ENCODE peak calls at places on chromosomes 1 and 21, in six cellular contexts. V, W, A, K, F and M are unnamed samples. For H3K4me1, the result is how much of the 10 kb centered on the place peaks cover.

GRCh38 chr1:228307218-228308023 is 99.2 kb downstream of the TRIM11 start:
- DNase-seq in V (no peak), F (no peak), W (no peak), A (no peak), K (no peak), M (no peak)

GRCh38 chr1:205237526-205238484 is 10.1 kb downstream of the TMCC2 start:
- DNase-seq in F (no peak), W (no peak), V (no peak), K (no peak), A (no peak), M (no peak)

GRCh38 chr1:115717541-115717940 is 51.0 kb downstream of the CASQ2 start:
- DNase-seq in A (peak), K (no peak), V (peak), W (peak), F (no peak), M (peak)

GRCh38 chr1:67937651-67938050 is 104.4 kb upstream of the GNG12 start:
- DNase-seq in F (no peak), K (no peak), A (no peak), W (peak), V (no peak), M (no peak)

GRCh38 chr1:209557216-209557615 is 26.3 kb upstream of the CAMK1G start:
- DNase-seq in K (no peak), F (no peak), W (no peak), V (no peak), A (no peak), M (no peak)

GRCh38 chr1:223056802-223057201 is 86.2 kb downstream of the TLR5 start:
- DNase-seq in K (no peak), A (no peak), W (no peak), F (no peak), V (no peak), M (no peak)

GRCh38 chr1:31476891-31477846 is 64.2 kb downstream of the SERINC2 start:
- DNase-seq in A (no peak), K (no peak), F (no peak), V (no peak), W (no peak), M (no peak)

GRCh38 chr21:37704751-37705150 is 211.5 kb downstream of the KCNJ6 start:
- DNase-seq in A (no peak), K (no peak), V (no peak), W (no peak), F (no peak), M (no peak)

GRCh38 chr1:107933736-107934135 is 31.2 kb downstream of the VAV3 start:
- DNase-seq in F (no peak), V (no peak), A (no peak), W (no peak), K (no peak), M (no peak)

GRCh38 chr1:206754011-206754410 is 16.6 kb upstream of the IL19 start:
- DNase-seq in W (peak), A (no peak), F (no peak), V (no peak), K (no peak), M (no peak)

GRCh38 chr1:15410223-15410883 is 665 bp downstream of the EFHD2 start:
- DNase-seq in V (no peak), A (no peak), K (no peak), F (peak), W (no peak), M (no peak)

GRCh38 chr1:65420590-65421340 is at the start of the genes LEPR and LEPROT:
- DNase-seq in V (no peak), K (peak), F (no peak), W (peak), A (no peak), M (no peak)

GRCh38 chr1:196178083-196178635 is 430.1 kb downstream of the KCNT2 start:
- DNase-seq in A (no peak), K (no peak), V (no peak), F (no peak), W (peak), M (no peak)

GRCh38 chr1:225361176-225361575 is 66.7 kb downstream of the LBR start:
- DNase-seq in V (no peak), A (no peak), F (no peak), K (no peak), W (no peak), M (no peak)

GRCh38 chr1:25845664-25846063 is 13.6 kb downstream of the AUNIP start:
- DNase-seq in W (no peak), F (no peak), A (no peak), K (no peak), V (no peak), M (no peak)

GRCh38 chr21:42164064-42164789 is 54.7 kb upstream of the ABCG1 start:
- DNase-seq in A (peak), K (peak), V (peak), F (peak), W (no peak), M (peak)

GRCh38 chr1:59686170-59686569 is 128.6 kb upstream of the HOOK1 start:
- DNase-seq in A (no peak), W (no peak), V (no peak), K (no peak), F (no peak), M (no peak)

GRCh38 chr1:47477595-47478080 is 39.8 kb downstream of the FOXD2 start:
- DNase-seq in W (no peak), F (no peak), V (no peak), K (no peak), A (no peak), M (no peak)

GRCh38 chr1:223276029-223276428 is 87.9 kb downstream of the SUSD4 start:
- DNase-seq in V (no peak), A (no peak), F (no peak), W (no peak), K (no peak), M (no peak)

DNA sequence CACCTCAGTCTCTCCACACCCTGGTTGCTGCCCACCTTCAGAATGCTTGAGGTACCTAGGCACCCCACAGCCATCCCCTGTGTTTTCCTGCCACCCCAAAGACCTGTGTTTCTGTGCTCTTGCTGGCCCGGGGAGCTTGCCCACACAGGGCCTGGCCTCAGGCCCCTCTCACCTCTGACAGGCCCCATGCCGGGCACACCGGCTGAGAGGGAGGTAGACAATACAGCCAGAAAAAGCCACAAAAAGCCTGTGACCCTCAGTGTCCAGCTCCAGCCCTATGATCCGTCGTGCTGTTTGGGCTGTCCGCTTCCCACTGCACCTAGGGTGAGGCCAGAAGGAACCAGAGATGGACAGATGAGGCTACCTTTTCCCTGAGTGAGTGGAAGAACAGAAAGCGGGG is 11.4 kb downstream of the SEMA6C start:
- DNase-seq in W (no peak), F (no peak), K (no peak), A (no peak), V (no peak), M (no peak)
- H3K4me1 ChIP-seq in W (under half), F (under half), K (under half), A (under half), V (under half), M (under half)

DNA sequence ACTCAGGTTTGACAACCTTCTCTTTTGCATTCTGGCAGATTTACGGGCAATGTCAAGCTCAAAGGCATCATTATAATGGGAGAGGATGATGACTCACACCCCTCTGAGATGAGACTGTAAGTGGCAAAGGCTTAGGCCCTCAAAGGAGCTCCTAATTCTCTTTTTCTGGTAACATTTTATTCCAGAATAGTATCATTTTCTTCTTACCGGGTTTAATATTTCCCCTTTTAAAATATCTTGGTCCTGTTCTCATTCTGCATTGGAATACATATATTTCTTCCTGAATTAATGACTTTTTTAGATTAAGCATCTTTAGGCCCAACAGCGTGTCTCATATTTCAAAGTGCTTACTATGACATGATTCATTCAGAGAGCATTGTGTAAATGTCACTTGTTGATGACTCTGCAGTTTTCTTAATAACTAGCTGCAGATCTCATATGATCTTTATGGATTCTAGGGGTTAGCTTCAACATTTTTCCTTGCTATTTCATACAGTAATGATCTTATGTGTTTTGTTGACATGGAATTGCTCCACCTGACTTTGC is 1.7 kb downstream of the PITHD1 start:
- DNase-seq in F (no peak), W (peak), A (no peak), K (no peak), V (no peak), M (no peak)
- H3K4me3 ChIP-seq in F (no peak), W (peak), A (no peak), K (peak), V (no peak), M (peak)

GRCh38 chr1:87786218-87786617 is 457.5 kb downstream of the LMO4 start:
- DNase-seq in V (no peak), K (no peak), A (no peak), W (no peak), F (no peak), M (no peak)
- H3K4me1 ChIP-seq in V (under half), K (under half), A (under half), W (under half), F (under half), M (under half)

GRCh38 chr1:246083416-246083815 is 423.7 kb downstream of the SMYD3 start:
- DNase-seq in K (no peak), F (no peak), A (no peak), V (no peak), W (no peak), M (no peak)

GRCh38 chr1:246078888-246079252 is 428.2 kb downstream of the SMYD3 start:
- DNase-seq in V (no peak), W (no peak), A (no peak), K (no peak), F (no peak), M (no peak)

GRCh38 chr1:246081138-246081702 is 425.9 kb downstream of the SMYD3 start:
- DNase-seq in V (no peak), A (no peak), F (no peak), W (no peak), K (peak), M (no peak)

GRCh38 chr1:246080031-246080430 is 427.0 kb downstream of the SMYD3 start:
- DNase-seq in K (no peak), W (no peak), F (no peak), A (no peak), V (no peak), M (no peak)

GRCh38 chr1:246081856-246082668 is 425.0 kb downstream of the SMYD3 start:
- DNase-seq in A (no peak), K (no peak), F (no peak), V (no peak), W (no peak), M (no peak)
- H3K4me3 ChIP-seq in A (no peak), K (no peak), F (no peak), V (no peak), W (no peak), M (no peak)

DNA sequence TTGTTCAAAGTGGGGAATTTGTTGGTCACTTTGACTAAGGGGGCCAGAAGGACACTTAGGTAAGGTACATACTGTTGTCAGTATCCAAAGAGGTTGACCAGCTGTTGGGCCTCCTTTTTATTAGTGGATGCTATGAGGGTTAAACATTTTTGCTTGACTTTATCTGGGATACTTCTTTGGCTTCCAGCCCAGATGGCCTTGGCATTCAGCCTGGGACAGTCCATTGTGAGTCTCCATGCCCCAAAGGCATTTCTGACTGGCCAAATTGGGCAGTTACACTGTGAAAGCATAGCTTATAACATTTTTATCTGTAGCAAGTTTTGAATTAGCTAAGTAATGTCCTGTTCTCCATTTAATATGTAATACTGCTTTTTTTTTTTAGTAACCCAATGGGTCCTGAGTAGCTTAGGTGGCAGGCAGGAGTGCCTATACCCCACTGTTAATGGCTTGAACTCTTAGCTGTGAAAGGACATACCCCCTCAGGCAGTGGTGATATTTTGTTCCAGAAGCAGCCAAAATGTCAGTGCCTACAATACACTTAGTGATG is 35.4 kb upstream of the CD1D start:
- DNase-seq in W (peak), F (peak), V (no peak), K (no peak), A (no peak), M (peak)
- H3K4me1 ChIP-seq in W (under half), F (under half), V (under half), K (under half), A (under half), M (half or more)

DNA sequence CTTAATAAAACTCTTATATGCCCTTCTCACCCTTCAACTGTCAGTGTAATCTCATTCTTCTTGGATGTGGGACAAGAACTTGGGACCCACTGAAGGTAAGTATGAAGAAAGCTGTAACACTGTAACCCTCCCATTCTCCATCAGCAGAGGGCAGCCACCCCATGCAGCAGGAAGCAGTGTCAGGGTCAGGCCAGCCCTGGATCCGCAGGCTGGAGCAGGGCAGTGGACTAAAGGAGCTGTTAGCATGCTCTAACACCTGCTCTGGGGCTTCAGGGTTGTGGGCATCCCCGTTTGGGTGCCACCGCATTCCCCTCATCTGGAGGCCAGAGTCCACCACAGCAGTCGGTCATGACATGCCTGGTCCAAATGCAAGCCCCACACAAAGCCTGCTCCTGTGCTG is 156.5 kb downstream of the HIVEP3 start:
- DNase-seq in V (no peak), A (no peak), K (no peak), F (no peak), W (no peak), M (no peak)
- H3K4me3 ChIP-seq in V (no peak), A (no peak), K (no peak), F (no peak), W (no peak), M (no peak)

DNA sequence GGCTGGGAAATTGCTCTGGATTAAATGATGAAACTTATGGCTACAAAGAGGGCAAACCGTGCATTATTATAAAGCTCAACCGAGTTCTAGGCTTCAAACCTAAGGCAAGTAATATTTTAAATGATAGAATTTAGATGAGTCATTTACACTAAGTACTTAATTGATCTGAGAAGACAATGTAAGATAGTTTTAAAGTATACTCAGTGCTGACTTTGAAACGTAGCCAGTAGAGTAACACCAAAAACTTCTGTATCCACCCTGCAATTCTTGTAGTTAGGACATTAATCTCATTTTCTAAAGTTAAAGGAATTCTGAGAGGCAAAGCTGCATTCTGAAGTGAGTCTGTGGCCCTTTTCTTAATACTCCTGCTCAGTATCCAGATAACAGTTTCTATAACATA is 20.8 kb downstream of the ATP1B1 start:
- DNase-seq in W (peak), K (no peak), V (no peak), F (no peak), A (no peak), M (no peak)
- H3K4me1 ChIP-seq in W (under half), K (under half), V (under half), F (under half), A (under half), M (under half)